ENCODE peak calls at places on chromosomes 1 and 21, in four cellular contexts. D, Y, P and V are unnamed samples.

GRCh38 chr1:1204425-1204920 is 1.9 kb downstream of the TNFRSF18 start:
- DNase-seq in D (no peak), P (no peak), Y (no peak), V (no peak)

GRCh38 chr1:225815526-225816178 is 5.7 kb downstream of the EPHX1 start:
- DNase-seq in P (no peak), Y (no peak), D (no peak), V (no peak)

GRCh38 chr1:150544204-150544603 is 5.0 kb upstream of the ADAMTSL4 start:
- DNase-seq in Y (no peak), D (no peak), P (no peak), V (no peak)

GRCh38 chr1:9195651-9196050 is 38.9 kb upstream of the H6PD start:
- DNase-seq in P (no peak), Y (no peak), D (no peak), V (no peak)

GRCh38 chr1:208668991-208669390 is 424.8 kb upstream of the PLXNA2 start:
- DNase-seq in D (peak), P (no peak), Y (no peak), V (no peak)

GRCh38 chr21:25925064-25925463 is 190.3 kb downstream of the GABPA start:
- DNase-seq in P (no peak), Y (no peak), D (no peak), V (no peak)

GRCh38 chr1:48228156-48228555 is 5.6 kb downstream of the SLC5A9 start:
- DNase-seq in Y (no peak), P (no peak), D (no peak), V (no peak)

GRCh38 chr1:172845865-172846264 is 187.0 kb downstream of the FASLG start:
- DNase-seq in D (no peak), P (no peak), Y (no peak), V (no peak)

GRCh38 chr1:30759718-30760281 is 2.2 kb upstream of the LAPTM5 start:
- DNase-seq in P (peak), Y (no peak), D (no peak), V (no peak)

GRCh38 chr1:51693420-51694144 is 76.7 kb downstream of the OSBPL9 start:
- DNase-seq in Y (no peak), D (no peak), P (peak), V (peak)

GRCh38 chr1:29669912-29670311 is 433.6 kb downstream of the PTPRU start:
- DNase-seq in P (no peak), Y (no peak), D (no peak), V (no peak)

GRCh38 chr1:154290921-154291320 is 18.5 kb downstream of the HAX1 start:
- DNase-seq in D (no peak), P (no peak), Y (no peak), V (no peak)

GRCh38 chr1:97904528-97904927 is 16.3 kb downstream of the DPYD start:
- DNase-seq in P (no peak), Y (no peak), D (peak), V (no peak)

GRCh38 chr1:169694304-169694703 is 17.1 kb downstream of the SELL start:
- DNase-seq in D (no peak), Y (no peak), P (peak), V (no peak)

GRCh38 chr1:192609110-192610079 is 26.6 kb upstream of the RGS13 start:
- DNase-seq in Y (no peak), D (peak), P (peak), V (no peak)

GRCh38 chr1:107842241-107842640 is 122.7 kb downstream of the VAV3 start:
- DNase-seq in P (no peak), Y (no peak), D (peak), V (no peak)

GRCh38 chr21:19022978-19023377 is 619.4 kb upstream of the TMPRSS15 start:
- DNase-seq in Y (no peak), P (no peak), D (no peak), V (no peak)

GRCh38 chr1:157995575-157996169 is 2.2 kb downstream of the KIRREL1 start:
- DNase-seq in D (no peak), Y (no peak), P (no peak), V (no peak)

GRCh38 chr1:181251713-181252075 is 163.2 kb downstream of the IER5 start:
- DNase-seq in Y (no peak), P (no peak), D (no peak), V (no peak)

GRCh38 chr21:27300770-27301169 is 333.9 kb upstream of the ADAMTS5 start:
- DNase-seq in D (peak), P (no peak), Y (peak), V (peak)

GRCh38 chr1:106986603-106987002 is 69.9 kb upstream of the PRMT6 start:
- DNase-seq in Y (no peak), D (no peak), P (no peak), V (no peak)

GRCh38 chr1:183911285-183911684 is 106.4 kb downstream of the RGL1 start:
- DNase-seq in Y (no peak), D (no peak), P (no peak), V (no peak)

GRCh38 chr1:44246806-44247205 is 33.5 kb downstream of the DMAP1 start:
- DNase-seq in D (no peak), P (peak), Y (no peak), V (no peak)

GRCh38 chr1:236176337-236177336 is 34.3 kb downstream of the GPR137B start:
- DNase-seq in P (peak), D (peak), Y (no peak), V (no peak)

GRCh38 chr1:80248886-80249285 is 1242.4 kb upstream of the ADGRL4 start:
- DNase-seq in Y (no peak), P (no peak), D (peak), V (no peak)

GRCh38 chr1:43425045-43425444 is 28.7 kb downstream of the HYI start:
- DNase-seq in D (no peak), P (no peak), Y (no peak), V (no peak)

GRCh38 chr1:176949033-176949662 is 215.4 kb downstream of the ASTN1 start:
- DNase-seq in P (peak), Y (no peak), D (peak), V (no peak)

GRCh38 chr1:9590201-9590600 is 1.5 kb downstream of the TMEM201 start:
- DNase-seq in Y (no peak), D (no peak), P (no peak), V (no peak)

GRCh38 chr1:82604524-82604923 is 803.8 kb downstream of the ADGRL2 start:
- DNase-seq in Y (no peak), P (no peak), D (no peak), V (no peak)

GRCh38 chr1:53851571-53852282 is 13.6 kb upstream of the NDC1 start:
- DNase-seq in D (no peak), P (no peak), Y (no peak), V (no peak)

GRCh38 chr1:211352985-211353515 is 26.4 kb downstream of the TRAF5 start:
- DNase-seq in D (peak), P (peak), Y (no peak), V (no peak)

GRCh38 chr1:1175221-1176062 is 1.8 kb downstream of the TTLL10 start:
- DNase-seq in D (no peak), Y (no peak), P (no peak), V (no peak)

GRCh38 chr21:45157932-45158331 is 83.6 kb downstream of the ADARB1 start:
- DNase-seq in D (no peak), Y (no peak), P (no peak), V (no peak)

GRCh38 chr21:17501107-17502006 is 11.5 kb upstream of the CXADR start:
- DNase-seq in Y (no peak), P (peak), D (peak), V (no peak)

GRCh38 chr1:62356257-62356835 is 37.1 kb upstream of the KANK4 start:
- DNase-seq in Y (peak), D (peak), P (no peak), V (peak)

GRCh38 chr1:3494321-3495308 is 40.1 kb downstream of the ARHGEF16 start:
- DNase-seq in D (no peak), Y (no peak), P (no peak), V (no peak)

GRCh38 chr1:47434051-47434842 is 3.6 kb upstream of the FOXD2 start:
- DNase-seq in P (no peak), Y (peak), D (peak), V (no peak)